ENCODE peak calls at places on chromosome 13, in ten cellular contexts. I is HFFc6, R is uterus, K is hepatocyte, J is A549, W is left ventricle myocardium inferior, M is WERI-Rb-1, P is mammary epithelial cell, U is fibroblast of pulmonary artery, F is tibial nerve. Y is an unnamed sample.

GRCh38 chr13:42283574-42283973 is 11.6 kb downstream of the AKAP11 start:
- DNase-seq in R (no peak), P (no peak), K (no peak), U (no peak), W (no peak), I (no peak), J (no peak), M (no peak), F (no peak), Y (no peak)

GRCh38 chr13:111650626-111651025 is 330.2 kb downstream of the TEX29 start:
- DNase-seq in I (no peak), P (no peak), M (no peak), W (no peak), J (no peak), U (no peak), F (no peak), R (no peak), K (no peak), Y (no peak)

GRCh38 chr13:44149821-44150220 is 223.8 kb upstream of the SERP2 start:
- DNase-seq in U (no peak), K (no peak), J (no peak), R (no peak), F (no peak), P (no peak), I (no peak), W (no peak), M (no peak), Y (no peak)

GRCh38 chr13:80679423-80679822 is 338.5 kb upstream of the SPRY2 start:
- DNase-seq in U (no peak), K (no peak), W (no peak), F (no peak), I (no peak), J (no peak), P (no peak), R (no peak), M (no peak), Y (no peak)

GRCh38 chr13:100349594-100349993 is 239.0 kb downstream of the GGACT start:
- DNase-seq in J (no peak), I (no peak), U (no peak), K (no peak), M (no peak), F (no peak), R (no peak), W (no peak), P (no peak), Y (no peak)

GRCh38 chr13:69280399-69280798 is 827.2 kb upstream of the ATXN8OS start:
- DNase-seq in I (no peak), R (no peak), U (no peak), M (no peak), P (no peak), K (no peak), J (no peak), F (no peak), W (no peak), Y (no peak)

GRCh38 chr13:112242777-112243176 is 133.4 kb upstream of the SPACA7 start:
- DNase-seq in I (no peak), U (no peak), M (no peak), J (no peak), F (no peak), K (no peak), R (no peak), P (no peak), W (no peak), Y (no peak)

GRCh38 chr13:34412817-34413365 is 529.2 kb upstream of the NBEA start:
- DNase-seq in M (no peak), U (peak; percentile 51), K (no peak), F (no peak), P (peak; percentile 74), I (peak; percentile 58), W (no peak), R (no peak), J (no peak), Y (no peak)

GRCh38 chr13:102311901-102312300 is 89.9 kb downstream of the FGF14 start:
- DNase-seq in P (no peak), K (no peak), W (no peak), M (no peak), U (no peak), R (no peak), I (no peak), F (no peak), J (no peak), Y (no peak)

GRCh38 chr13:95652821-95653220 is 8.3 kb upstream of the DZIP1 start:
- DNase-seq in I (no peak), U (no peak), P (no peak), J (no peak), W (no peak), F (no peak), R (no peak), K (no peak), M (no peak), Y (no peak)

GRCh38 chr13:113921763-113922162 is 52.1 kb downstream of the C13orf46 start:
- DNase-seq in K (no peak), M (no peak), U (no peak), J (no peak), F (no peak), R (no peak), W (no peak), P (no peak), I (no peak), Y (no peak)

GRCh38 chr13:113918981-113919646 is 54.8 kb downstream of the C13orf46 start:
- DNase-seq in I (no peak), M (peak; percentile 11), R (no peak), K (no peak), J (no peak), F (no peak), W (no peak), P (no peak), U (no peak), Y (no peak)

GRCh38 chr13:113919761-113920160 is 54.1 kb downstream of the C13orf46 start:
- DNase-seq in I (no peak), R (no peak), P (no peak), K (no peak), J (no peak), W (no peak), M (peak; percentile 4), U (no peak), F (no peak), Y (no peak)

GRCh38 chr13:113920606-113921306 is 53.1 kb downstream of the C13orf46 start:
- DNase-seq in I (no peak), U (no peak), K (no peak), M (peak; percentile 7), R (no peak), F (no peak), W (no peak), P (no peak), J (no peak), Y (no peak)

GRCh38 chr13:113920173-113920572 is 53.7 kb downstream of the C13orf46 start:
- DNase-seq in U (no peak), M (peak; percentile 80), P (no peak), W (no peak), F (no peak), J (no peak), K (no peak), I (no peak), R (no peak), Y (no peak)
- TF ChIP-seq CTCF in U (no peak), M (peak; percentile 71), P (no peak), W (no peak), F (no peak), J (no peak), K (no peak), I (no peak), R (no peak), Y (no peak)

GRCh38 chr13:109790951-109791605 is 4.7 kb upstream of the IRS2 start:
- DNase-seq in I (no peak), M (peak; percentile 61), K (peak; percentile 56), F (peak; percentile 41), U (peak; percentile 60), R (no peak), P (peak; percentile 35), W (no peak), J (no peak), Y (no peak)
- TF ChIP-seq CTCF in I (peak; percentile 69), M (peak; percentile 67), K (peak; percentile 66), F (peak; percentile 30), U (peak; percentile 56), R (no peak), P (no peak), W (peak; percentile 55), J (peak; percentile 68), Y (peak; percentile 46)

GRCh38 chr13:110455941-110456340 is 105.6 kb downstream of the RAB20 start:
- DNase-seq in W (peak; percentile 74), I (peak; percentile 56), R (peak; percentile 63), P (peak; percentile 67), K (peak; percentile 89), M (peak; percentile 95), F (peak; percentile 79), J (peak; percentile 73), U (peak; percentile 76), Y (peak; percentile 74)
- TF ChIP-seq CTCF in W (peak; percentile 86), I (peak; percentile 79), R (peak; percentile 67), P (peak; percentile 85), K (peak; percentile 90), M (peak; percentile 100), F (peak; percentile 87), J (peak; percentile 67), U (peak; percentile 79), Y (peak; percentile 91)

GRCh38 chr13:98032168-98032567 is 78.7 kb downstream of the IPO5 start:
- DNase-seq in F (no peak), U (no peak), W (no peak), J (no peak), R (no peak), M (no peak), P (no peak), K (no peak), I (no peak), Y (no peak)

GRCh38 chr13:98035373-98035772 is 81.9 kb downstream of the IPO5 start:
- DNase-seq in F (no peak), J (no peak), U (no peak), M (no peak), W (no peak), I (no peak), R (no peak), K (no peak), P (no peak), Y (no peak)

GRCh38 chr13:98039261-98039660 is 85.8 kb downstream of the IPO5 start:
- DNase-seq in M (no peak), K (no peak), W (no peak), I (no peak), P (no peak), F (no peak), R (no peak), U (no peak), J (no peak), Y (no peak)

DNA sequence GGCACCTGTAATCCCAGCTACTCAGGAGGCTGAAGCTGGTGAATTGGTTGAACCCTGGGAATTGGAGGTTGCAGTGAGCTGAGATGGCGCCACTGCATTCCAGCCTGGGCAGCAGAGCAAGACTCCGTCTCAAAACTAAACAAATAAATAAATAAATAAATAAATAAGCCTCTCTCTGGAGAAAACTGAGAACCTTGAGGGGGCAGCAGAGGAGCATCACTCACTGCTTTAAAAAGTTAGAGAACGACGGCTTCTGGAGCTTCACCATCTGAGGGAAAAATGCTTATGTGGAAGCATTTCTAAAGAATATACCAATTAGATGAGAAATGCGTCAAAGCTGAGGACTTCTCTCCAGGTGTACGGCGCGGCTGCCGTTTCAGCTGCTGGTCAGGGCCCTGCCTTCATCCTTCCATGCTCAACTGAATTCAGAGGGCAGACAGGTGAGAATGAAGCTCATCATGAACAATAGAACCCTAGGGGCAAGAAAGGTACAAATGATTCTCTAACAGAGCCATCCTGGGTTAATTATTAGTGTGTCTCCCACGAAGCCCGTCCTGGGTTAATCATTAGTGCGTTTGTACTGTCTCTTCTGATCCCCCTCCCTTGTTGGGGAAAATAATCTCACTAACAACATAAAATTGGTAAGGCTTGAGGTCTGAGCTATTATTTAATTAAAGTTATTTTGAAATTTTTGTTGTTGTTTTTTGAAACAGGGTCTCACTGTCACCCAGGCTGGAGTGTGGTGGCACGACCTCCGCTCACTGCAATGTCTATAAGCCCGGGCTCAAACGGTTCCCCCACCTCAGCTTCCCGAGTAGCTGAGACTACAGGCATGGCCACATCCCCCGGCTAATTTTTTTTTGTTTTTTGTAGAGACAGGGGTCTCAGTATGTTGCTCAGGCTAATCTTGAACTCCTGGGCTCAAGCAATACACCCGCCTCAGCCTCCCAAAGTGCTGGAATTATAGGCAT is 80.1 kb downstream of the IPO5 start:
- DNase-seq in I (peak; percentile 75), R (peak; percentile 25), M (peak; percentile 74), F (peak; percentile 20), P (peak; percentile 33), U (peak; percentile 69), J (peak; percentile 13), K (peak; percentile 68), W (no peak), Y (peak; percentile 18)
- TF ChIP-seq CTCF in I (peak; percentile 80), R (peak; percentile 44), M (peak; percentile 45), F (no peak), P (peak; percentile 9), U (peak; percentile 45), J (peak; percentile 46), K (peak; percentile 59), W (peak; percentile 56), Y (no peak)

Y was measured in RWPE1.